ENCODE peak calls at places on chromosomes 1 and 21, in five cellular contexts. K is heart right ventricle, H is breast epithelium, X is A549, U is fibroblast of pulmonary artery. C is an unnamed sample.

GRCh38 chr1:113835686-113836290 is 23.5 kb upstream of the RSBN1 start:
- DNase-seq in K (no peak), U (peak), X (peak), H (no peak), C (peak)

GRCh38 chr1:93442276-93442675 is 5.6 kb upstream of the FNBP1L start:
- DNase-seq in U (no peak), H (no peak), X (peak), K (no peak), C (peak)

GRCh38 chr1:66770694-66771093 is 18.4 kb downstream of the DYNLT5 start:
- DNase-seq in X (no peak), U (no peak), H (no peak), K (no peak), C (no peak)

GRCh38 chr1:169288011-169288414 is 79.6 kb downstream of the NME7 start:
- DNase-seq in H (no peak), K (no peak), X (peak), U (peak), C (peak)

GRCh38 chr1:14522331-14523241 is 75.9 kb upstream of the KAZN start:
- DNase-seq in X (peak), U (peak), H (no peak), K (peak), C (peak)

GRCh38 chr1:14871569-14871968 is 273.1 kb downstream of the KAZN start:
- DNase-seq in U (no peak), X (no peak), H (no peak), K (no peak), C (no peak)

GRCh38 chr1:1182491-1183220 is 9.0 kb downstream of the TTLL10 start:
- DNase-seq in U (no peak), K (no peak), H (no peak), X (no peak), C (no peak)

GRCh38 chr21:21816778-21817177 is 818.6 kb downstream of the NCAM2 start:
- DNase-seq in U (no peak), K (no peak), X (no peak), H (no peak), C (no peak)

DNA sequence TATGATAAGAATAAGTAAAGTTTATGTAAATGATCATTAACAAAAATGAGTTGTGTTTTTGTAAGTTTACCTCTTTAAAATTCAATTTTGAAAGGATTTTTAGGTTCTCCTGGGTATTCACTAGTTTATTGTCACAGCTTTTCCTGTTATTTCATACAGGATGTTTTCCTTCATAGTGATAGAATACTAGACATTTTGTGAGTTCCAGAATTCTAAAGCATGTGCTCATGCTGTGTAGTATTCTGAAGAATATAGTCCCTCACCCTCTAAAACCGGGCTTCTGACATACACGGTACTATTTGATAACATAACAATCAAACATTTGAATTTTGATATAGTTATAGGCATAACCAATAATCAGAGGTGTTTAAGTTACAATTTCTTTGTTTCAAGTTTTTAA is 10.7 kb downstream of the LRRC8C start:
- DNase-seq in X (no peak), K (no peak), H (no peak), U (no peak), C (no peak)
- H3K4me3 ChIP-seq in X (no peak), K (no peak), H (no peak), U (no peak), C (no peak)

DNA sequence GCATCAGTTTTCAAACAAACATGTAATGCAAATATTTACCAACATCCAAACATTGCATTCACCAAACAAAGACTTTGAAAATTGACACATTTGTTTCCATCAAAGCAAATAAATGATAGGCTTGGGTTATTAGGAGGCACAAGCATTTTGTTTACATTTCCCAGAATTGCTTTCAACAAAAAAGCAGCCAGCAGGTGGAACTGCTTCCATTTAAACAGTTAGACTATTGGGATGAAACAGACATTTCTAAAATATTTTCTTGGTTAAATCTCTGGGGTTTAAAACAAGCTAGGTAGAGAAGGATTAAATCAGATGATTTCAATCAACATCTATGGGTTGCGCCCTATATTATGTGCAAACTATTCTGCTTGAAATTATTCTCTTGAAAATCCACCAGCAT is 1.4 kb upstream of the LEMD1 start:
- DNase-seq in U (no peak), K (no peak), X (no peak), H (no peak), C (no peak)
- TF ChIP-seq CTCF in U (peak), K (peak), X (peak), H (no peak), C (no peak)

GRCh38 chr1:27006683-27007082 is 6.0 kb downstream of the TENT5B start:
- DNase-seq in H (no peak), K (no peak), X (no peak), U (no peak), C (no peak)

GRCh38 chr1:27009601-27010197 is 3.0 kb downstream of the TENT5B start:
- DNase-seq in K (peak), X (peak), H (peak), U (no peak), C (no peak)

GRCh38 chr1:27010226-27010994 is 2.2 kb downstream of the TENT5B start:
- DNase-seq in X (no peak), K (no peak), H (no peak), U (no peak), C (no peak)

GRCh38 chr1:27005648-27006496 is 6.8 kb downstream of the TENT5B start:
- DNase-seq in U (no peak), X (peak), K (no peak), H (no peak), C (no peak)

DNA sequence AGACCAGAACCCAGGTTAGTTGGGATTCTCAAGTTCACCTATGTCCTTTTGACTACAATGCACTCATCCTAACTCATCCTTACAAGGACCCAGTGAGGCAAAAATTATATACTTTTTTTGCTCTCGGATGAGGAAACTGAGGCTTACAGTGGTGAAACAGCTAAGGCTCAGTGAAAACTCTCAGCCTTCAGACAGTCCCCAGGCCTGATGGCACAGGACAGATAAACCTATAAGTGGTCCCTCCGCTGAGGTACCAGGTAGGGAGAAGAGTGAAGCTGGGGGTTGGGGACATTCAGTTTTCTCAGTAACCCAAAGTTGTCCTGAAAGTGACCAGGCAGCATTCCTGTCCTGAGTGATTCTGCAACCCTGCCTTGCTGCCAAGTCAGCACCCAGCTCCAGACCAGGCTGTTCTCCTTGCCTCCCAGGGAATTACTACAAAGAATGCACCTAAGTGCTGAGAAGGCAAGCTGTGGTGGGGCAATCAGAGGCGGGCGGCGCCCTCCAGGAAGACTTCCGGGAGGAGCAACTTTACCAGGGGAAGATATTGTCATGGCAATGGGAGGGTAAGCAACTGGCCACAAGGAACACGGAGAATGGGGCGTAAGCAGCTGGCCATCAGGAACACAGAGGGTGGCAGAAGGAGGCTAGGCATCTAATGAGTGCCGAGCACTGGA is 4.6 kb downstream of the TENT5B start:
- DNase-seq in U (no peak), K (no peak), H (peak), X (peak), C (peak)
- H3K4me3 ChIP-seq in U (no peak), K (no peak), H (peak), X (no peak), C (no peak)

GRCh38 chr1:47569681-47570470 is 132.0 kb downstream of the FOXD2 start:
- DNase-seq in K (peak), X (peak), U (peak), H (peak), C (peak)
- TF ChIP-seq CTCF in K (peak), X (peak), U (peak), H (peak), C (peak)

GRCh38 chr1:11279630-11280029 is 6.6 kb downstream of the UBIAD1 start:
- DNase-seq in H (no peak), X (no peak), U (no peak), K (no peak), C (no peak)

GRCh38 chr1:11279152-11279551 is 6.2 kb downstream of the UBIAD1 start:
- DNase-seq in X (no peak), U (no peak), K (no peak), H (no peak), C (no peak)

GRCh38 chr1:11283148-11283547 is 10.2 kb downstream of the UBIAD1 start:
- DNase-seq in H (no peak), X (no peak), K (no peak), U (no peak), C (no peak)

GRCh38 chr1:11280719-11281376 is 7.8 kb downstream of the UBIAD1 start:
- DNase-seq in K (no peak), X (no peak), H (no peak), U (no peak), C (no peak)

GRCh38 chr1:11281518-11282331 is 8.7 kb downstream of the UBIAD1 start:
- DNase-seq in X (no peak), H (no peak), U (peak), K (no peak), C (peak)
- H3K4me3 ChIP-seq in X (no peak), H (no peak), U (no peak), K (no peak), C (no peak)

C was measured in AG10803.